ENCODE peak calls at places on chromosomes 11 and 22, in seven cellular contexts. S is lower lobe of right lung, Z is progenitor cell of endocrine pancreas, D is transverse colon, W is heart left ventricle, B is tibial nerve, N is IMR-90. Q is an unnamed sample.

GRCh38 chr11:107387666-107388065 is 70.0 kb downstream of the CWF19L2 start:
- DNase-seq in S (no peak), Z (no peak), D (no peak), W (no peak), B (no peak), N (no peak), Q (no peak)

GRCh38 chr11:114033572-114033971 is 25.9 kb upstream of the ZBTB16 start:
- DNase-seq in S (no peak), Z (no peak), D (no peak), W (no peak), B (no peak), N (no peak), Q (no peak)

GRCh38 chr11:92702037-92702436 is 267.4 kb upstream of the MTNR1B start:
- DNase-seq in S (no peak), Z (no peak), D (no peak), W (no peak), B (no peak), N (peak), Q (no peak)

GRCh38 chr11:107683070-107683469 is 28.8 kb downstream of the SLN start:
- DNase-seq in S (no peak), Z (no peak), D (no peak), W (no peak), B (no peak), N (no peak), Q (no peak)

GRCh38 chr11:118608268-118609214 is 1.1 kb downstream of the PHLDB1 start:
- DNase-seq in S (peak), Z (no peak), D (peak), W (peak), B (peak), N (peak), Q (no peak)

GRCh38 chr22:38348751-38349496 is 31.7 kb upstream of the CSNK1E start:
- DNase-seq in S (no peak), Z (no peak), D (no peak), W (peak), B (no peak), N (no peak), Q (no peak)

GRCh38 chr11:72439455-72439854 is 5.1 kb upstream of the CLPB start:
- DNase-seq in S (no peak), Z (no peak), D (no peak), W (no peak), B (peak), N (peak), Q (no peak)

GRCh38 chr11:76803811-76804600 is 20.9 kb downstream of the TSKU start:
- DNase-seq in S (peak), Z (no peak), D (no peak), W (peak), B (peak), N (peak), Q (no peak)

GRCh38 chr11:48007677-48008076 is 27.3 kb downstream of the PTPRJ start:
- DNase-seq in S (peak), Z (no peak), D (no peak), W (no peak), B (no peak), N (no peak), Q (no peak)

GRCh38 chr22:36224245-36224644 is 15.1 kb downstream of the APOL2 start:
- DNase-seq in S (no peak), Z (no peak), D (no peak), W (no peak), B (no peak), N (no peak), Q (no peak)

GRCh38 chr11:1918436-1919315 is 827 bp upstream of the TNNT3 start:
- DNase-seq in S (no peak), Z (no peak), D (no peak), W (peak), B (no peak), N (no peak), Q (no peak)

GRCh38 chr11:1938343-1939005 is 8.7 kb upstream of the MRPL23 start:
- DNase-seq in S (peak), Z (peak), D (no peak), W (peak), B (no peak), N (no peak), Q (no peak)

GRCh38 chr11:119666463-119667131 is 62.4 kb downstream of the NECTIN1 start:
- DNase-seq in S (peak), Z (peak), D (peak), W (peak), B (peak), N (peak), Q (peak)

GRCh38 chr11:28879869-28880268 is 771.7 kb downstream of the METTL15 start:
- DNase-seq in S (no peak), Z (no peak), D (no peak), W (no peak), B (no peak), N (no peak), Q (no peak)

GRCh38 chr11:28874706-28875105 is 766.5 kb downstream of the METTL15 start:
- DNase-seq in S (no peak), Z (no peak), D (no peak), W (no peak), B (no peak), N (peak), Q (no peak)

GRCh38 chr11:28877366-28877765 is 769.2 kb downstream of the METTL15 start:
- DNase-seq in S (no peak), Z (no peak), D (no peak), W (no peak), B (no peak), N (no peak), Q (no peak)

GRCh38 chr11:28878025-28878424 is 769.8 kb downstream of the METTL15 start:
- DNase-seq in S (no peak), Z (no peak), D (no peak), W (no peak), B (no peak), N (peak), Q (no peak)
- TF ChIP-seq CTCF in S (no peak), Z (no peak), D (no peak), W (no peak), B (no peak), N (no peak), Q (no peak)

GRCh38 chr22:49514656-49515055 is 313.0 kb downstream of the BRD1 start:
- DNase-seq in S (no peak), Z (no peak), D (no peak), W (no peak), B (no peak), N (no peak), Q (no peak)

GRCh38 chr22:49513358-49513851 is 314.3 kb downstream of the BRD1 start:
- DNase-seq in S (no peak), Z (no peak), D (no peak), W (no peak), B (no peak), N (no peak), Q (no peak)

GRCh38 chr22:49517211-49517610 is 310.5 kb downstream of the BRD1 start:
- DNase-seq in S (no peak), Z (no peak), D (no peak), W (no peak), B (no peak), N (no peak), Q (no peak)

GRCh38 chr22:49514211-49514610 is 313.5 kb downstream of the BRD1 start:
- DNase-seq in S (no peak), Z (no peak), D (no peak), W (no peak), B (no peak), N (no peak), Q (no peak)

GRCh38 chr22:49515486-49515885 is 312.2 kb downstream of the BRD1 start:
- DNase-seq in S (no peak), Z (no peak), D (no peak), W (no peak), B (no peak), N (no peak), Q (no peak)
- TF ChIP-seq CTCF in S (no peak), Z (peak), D (no peak), W (no peak), B (no peak), N (no peak), Q (no peak)

DNA sequence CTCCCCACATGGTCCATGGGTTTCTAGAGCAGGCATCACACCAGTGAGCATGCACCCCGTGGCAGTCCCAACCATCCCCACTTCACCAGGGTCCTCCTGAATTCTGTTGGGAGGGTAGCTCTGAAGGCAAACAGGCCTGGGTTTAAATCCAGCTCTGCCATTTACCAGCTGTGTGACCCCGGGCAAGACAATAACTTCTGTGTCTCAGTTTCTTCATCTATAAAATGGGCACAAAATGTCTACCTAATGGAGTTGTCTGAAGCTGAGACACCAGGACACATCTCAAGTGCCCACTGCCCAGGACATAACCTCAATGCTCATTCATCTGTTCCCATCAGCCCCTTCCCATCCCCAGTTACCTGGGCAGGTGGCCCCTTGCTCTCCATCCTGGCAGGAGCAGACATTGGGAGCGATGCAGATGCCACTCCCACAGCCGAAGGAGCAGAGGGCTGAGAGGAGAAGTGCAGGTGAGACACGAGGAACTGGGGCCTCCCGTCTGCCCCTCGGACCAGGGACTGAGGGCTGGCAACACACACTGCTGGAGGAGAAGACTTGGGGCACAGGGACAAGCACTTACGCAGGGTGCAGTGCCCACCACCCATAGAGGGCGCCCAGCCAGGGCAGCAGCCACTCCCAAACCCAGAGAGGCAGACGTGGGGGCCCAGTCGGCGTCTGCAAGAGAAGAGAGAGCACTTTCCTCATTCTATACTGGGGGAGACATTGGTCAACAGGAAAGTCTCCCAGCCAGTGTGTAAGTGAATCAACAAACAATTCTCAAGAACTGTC is 4.0 kb downstream of the VWCE start:
- DNase-seq in S (peak), Z (no peak), D (no peak), W (peak), B (no peak), N (no peak), Q (no peak)
- TF ChIP-seq CTCF in S (no peak), Z (no peak), D (no peak), W (no peak), B (no peak), N (no peak), Q (no peak)

GRCh38 chr11:86355256-86355655 is 19.4 kb upstream of the CCDC81 start:
- DNase-seq in S (no peak), Z (no peak), D (no peak), W (no peak), B (no peak), N (no peak), Q (no peak)

GRCh38 chr11:86358720-86359119 is 16.0 kb upstream of the CCDC81 start:
- DNase-seq in S (no peak), Z (no peak), D (no peak), W (no peak), B (no peak), N (no peak), Q (no peak)

GRCh38 chr11:86365566-86365965 is 9.1 kb upstream of the CCDC81 start:
- DNase-seq in S (no peak), Z (no peak), D (no peak), W (no peak), B (no peak), N (peak), Q (no peak)

GRCh38 chr11:86363424-86363823 is 11.3 kb upstream of the CCDC81 start:
- DNase-seq in S (no peak), Z (no peak), D (no peak), W (no peak), B (no peak), N (no peak), Q (no peak)

DNA sequence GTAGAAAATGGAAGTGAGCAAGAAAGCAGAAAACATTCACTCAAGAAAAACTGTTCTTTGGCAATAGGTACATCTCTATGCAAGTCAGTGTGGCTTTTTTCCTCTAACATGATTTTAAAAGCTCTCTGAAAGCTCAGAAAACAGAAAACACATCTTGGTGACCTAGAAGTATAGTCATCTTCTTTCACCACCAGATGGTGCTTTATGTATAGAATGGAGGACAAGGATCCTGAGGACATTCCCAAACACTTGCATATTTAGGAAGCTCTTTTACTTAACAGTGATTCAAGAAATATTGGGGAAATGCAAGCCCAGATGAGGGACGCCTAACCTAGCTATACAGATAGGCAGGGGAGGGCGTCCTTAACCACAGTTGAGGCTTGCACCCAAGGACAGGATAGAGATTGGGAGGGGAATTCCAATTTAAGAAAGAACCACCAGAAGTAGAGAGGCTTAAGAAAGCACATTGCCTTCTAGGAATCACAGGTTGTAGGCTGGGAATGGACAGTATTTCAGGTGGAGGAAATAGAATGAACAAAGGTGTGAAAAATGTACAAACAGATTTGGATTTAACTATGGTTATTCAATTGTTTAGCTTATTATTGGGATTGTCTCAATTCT is 13.8 kb upstream of the CCDC81 start:
- DNase-seq in S (no peak), Z (no peak), D (no peak), W (no peak), B (no peak), N (peak), Q (no peak)
- TF ChIP-seq CTCF in S (no peak), Z (peak), D (no peak), W (no peak), B (no peak), N (peak), Q (no peak)

DNA sequence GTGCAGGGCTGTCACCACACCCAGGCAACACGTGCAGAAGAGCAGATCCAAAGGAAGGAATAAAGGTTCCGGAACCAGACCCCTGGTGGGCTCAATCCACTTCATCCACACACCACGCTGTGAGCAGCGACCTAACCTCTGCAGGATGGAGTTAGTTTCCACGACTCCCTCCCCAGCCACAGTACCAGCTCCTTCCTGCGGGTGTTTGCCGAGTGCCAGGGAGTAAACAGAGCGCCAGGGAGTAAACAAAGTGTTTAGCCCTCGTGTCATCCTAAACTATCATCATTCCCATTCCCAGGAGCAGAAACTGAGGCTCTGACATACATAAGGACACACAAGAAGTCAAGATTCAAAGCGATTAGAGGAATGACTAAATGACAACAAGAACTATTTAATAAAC is 261.3 kb downstream of the MN1 start:
- DNase-seq in S (no peak), Z (no peak), D (no peak), W (no peak), B (no peak), N (no peak), Q (no peak)
- TF ChIP-seq CTCF in S (no peak), Z (no peak), D (no peak), W (no peak), B (no peak), N (no peak), Q (no peak)

GRCh38 chr11:104905271-104905670 is 7.0 kb upstream of the CASP12 start:
- DNase-seq in S (no peak), Z (no peak), D (no peak), W (no peak), B (no peak), N (no peak), Q (no peak)
- TF ChIP-seq CTCF in S (no peak), Z (no peak), D (no peak), W (no peak), B (no peak), N (no peak), Q (no peak)

GRCh38 chr11:95802806-95803205 is 12.5 kb downstream of the CEP57 start:
- DNase-seq in S (no peak), Z (no peak), D (no peak), W (no peak), B (no peak), N (no peak), Q (no peak)

GRCh38 chr11:95799531-95799930 is 9.2 kb downstream of the CEP57 start:
- DNase-seq in S (no peak), Z (no peak), D (no peak), W (no peak), B (no peak), N (no peak), Q (no peak)

GRCh38 chr11:95805869-95806268 is 15.6 kb downstream of the CEP57 start:
- DNase-seq in S (no peak), Z (no peak), D (no peak), W (no peak), B (no peak), N (no peak), Q (no peak)

DNA sequence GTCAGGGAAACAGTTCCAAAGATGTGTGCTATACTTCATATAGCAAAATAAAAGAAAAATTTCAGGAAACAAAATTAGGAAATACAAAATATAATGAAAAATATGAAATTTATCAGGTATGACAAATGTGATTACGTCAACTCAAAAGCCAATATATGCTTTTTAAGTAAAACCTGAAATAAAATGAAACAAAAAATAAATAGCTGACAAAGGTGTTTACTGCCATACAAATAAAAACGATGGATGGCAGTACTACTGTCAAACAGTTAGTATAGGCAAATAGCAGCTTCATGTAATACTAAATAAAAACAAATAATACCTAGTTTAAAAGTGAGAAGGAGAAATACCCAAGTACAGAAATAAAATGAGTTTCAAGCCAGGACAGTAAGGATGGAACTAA is 13.7 kb downstream of the CEP57 start:
- DNase-seq in S (no peak), Z (no peak), D (no peak), W (no peak), B (no peak), N (no peak), Q (no peak)
- TF ChIP-seq CTCF in S (no peak), Z (no peak), D (no peak), W (no peak), B (no peak), N (no peak), Q (no peak)

GRCh38 chr22:22398530-22399327 is 109.8 kb downstream of the ZNF280B start:
- DNase-seq in S (no peak), Z (no peak), D (no peak), W (no peak), B (no peak), N (no peak), Q (no peak)

GRCh38 chr22:22397875-22398524 is 110.5 kb downstream of the ZNF280B start:
- DNase-seq in S (no peak), Z (no peak), D (no peak), W (peak), B (no peak), N (no peak), Q (no peak)

GRCh38 chr22:22395230-22395629 is 113.3 kb downstream of the ZNF280B start:
- DNase-seq in S (no peak), Z (no peak), D (no peak), W (no peak), B (no peak), N (no peak), Q (no peak)

GRCh38 chr22:22396741-22397291 is 111.7 kb downstream of the ZNF280B start:
- DNase-seq in S (no peak), Z (no peak), D (no peak), W (no peak), B (no peak), N (no peak), Q (no peak)

DNA sequence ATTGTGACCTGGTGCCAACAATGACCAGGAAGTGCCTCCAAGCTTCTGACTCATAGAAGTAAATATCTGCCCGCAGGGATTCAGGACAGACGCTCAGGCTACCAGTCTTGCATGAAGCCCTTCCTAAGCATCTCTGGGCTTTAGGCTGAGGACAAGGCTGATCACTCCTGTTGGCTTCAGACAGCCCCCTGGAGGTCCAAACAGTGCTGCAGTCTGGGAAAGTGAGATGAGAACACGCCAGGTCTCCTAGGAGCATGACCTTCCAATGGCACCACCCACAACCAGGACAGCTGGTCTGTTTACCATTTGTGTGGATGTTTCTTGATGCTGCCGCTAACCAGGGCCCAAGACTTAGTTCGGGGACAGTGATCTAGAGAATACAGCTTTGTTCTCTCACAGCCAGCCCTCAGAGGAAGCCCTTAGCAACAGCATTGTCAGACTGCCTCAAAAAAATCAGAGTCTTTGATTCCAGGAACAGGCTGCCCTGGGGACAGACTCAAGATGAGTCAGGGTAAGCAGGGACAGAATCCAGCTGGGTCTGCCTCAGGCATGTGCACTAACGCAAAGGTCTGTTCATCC is 111.2 kb downstream of the ZNF280B start:
- DNase-seq in S (no peak), Z (no peak), D (no peak), W (no peak), B (peak), N (no peak), Q (no peak)
- TF ChIP-seq CTCF in S (no peak), Z (peak), D (no peak), W (no peak), B (peak), N (no peak), Q (no peak)

GRCh38 chr11:57641011-57641410 is 8.7 kb downstream of the YPEL4 start:
- DNase-seq in S (no peak), Z (no peak), D (no peak), W (no peak), B (no peak), N (no peak), Q (no peak)
- TF ChIP-seq CTCF in S (no peak), Z (peak), D (no peak), W (no peak), B (no peak), N (peak), Q (no peak)

Q was measured in omental fat pad.